ENCODE peak calls at places on chromosome 18, in seven cellular contexts. T, L, H, M, P, V and X are unnamed samples.

GRCh38 chr18:57107141-57107832 is 39.6 kb upstream of the BOD1L2 start:
- DNase-seq in L (no peak), H (no peak), V (no peak), M (no peak), P (no peak), T (peak), X (no peak)

GRCh38 chr18:40980171-40980570 is 974.9 kb upstream of the PIK3C3 start:
- DNase-seq in L (no peak), M (no peak), H (no peak), V (no peak), P (no peak), T (no peak), X (no peak)

GRCh38 chr18:75052475-75052874 is 156.5 kb downstream of the PTGR3 start:
- DNase-seq in L (no peak), V (no peak), T (no peak), H (no peak), M (no peak), P (no peak), X (no peak)

GRCh38 chr18:13267517-13267916 is 49.0 kb downstream of the LDLRAD4 start:
- DNase-seq in V (no peak), L (no peak), M (no peak), H (no peak), P (no peak), T (no peak), X (no peak)

GRCh38 chr18:55650363-55650870 is 62.4 kb upstream of the TCF4 start:
- DNase-seq in H (no peak), P (no peak), L (no peak), V (no peak), M (no peak), T (no peak), X (no peak)

GRCh38 chr18:12631831-12632477 is 26.0 kb downstream of the SPIRE1 start:
- DNase-seq in M (no peak), P (no peak), H (no peak), V (no peak), L (no peak), T (no peak), X (no peak)

GRCh38 chr18:3821524-3821923 is 371.6 kb downstream of the TGIF1 start:
- DNase-seq in T (no peak), L (no peak), M (peak), P (peak), V (no peak), H (no peak), X (no peak)

GRCh38 chr18:58567453-58568196 is 61.3 kb downstream of the ALPK2 start:
- DNase-seq in H (no peak), P (no peak), L (no peak), T (no peak), V (no peak), M (peak), X (no peak)

GRCh38 chr18:76490701-76491171 is 4.3 kb downstream of the ZNF516 start:
- DNase-seq in P (peak), V (no peak), L (no peak), M (no peak), H (no peak), T (peak), X (no peak)

GRCh38 chr18:76691800-76692199 is 130.6 kb upstream of the ZNF236 start:
- DNase-seq in H (no peak), M (no peak), T (no peak), L (no peak), P (no peak), V (no peak), X (no peak)

GRCh38 chr18:67864677-67865340 is 348.3 kb upstream of the DSEL start:
- DNase-seq in H (no peak), V (no peak), T (no peak), L (no peak), M (no peak), P (no peak), X (no peak)

GRCh38 chr18:77077836-77078456 is 54.6 kb downstream of the MBP start:
- DNase-seq in M (no peak), L (no peak), H (no peak), P (no peak), V (no peak), T (peak), X (no peak)

GRCh38 chr18:35458677-35459441 is 38.9 kb downstream of the INO80C start:
- DNase-seq in T (peak), H (peak), M (peak), L (peak), V (no peak), P (no peak), X (no peak)

GRCh38 chr18:24488824-24489493 is 28.5 kb downstream of the HRH4 start:
- DNase-seq in H (peak), V (no peak), M (peak), T (peak), L (no peak), P (peak), X (peak)

GRCh38 chr18:28080876-28081300 is 96.0 kb downstream of the CDH2 start:
- DNase-seq in T (no peak), H (no peak), P (no peak), V (no peak), L (no peak), M (no peak), X (no peak)

GRCh38 chr18:79534356-79534755 is 138.6 kb downstream of the NFATC1 start:
- DNase-seq in P (no peak), M (no peak), L (no peak), V (no peak), T (no peak), H (no peak), X (no peak)

GRCh38 chr18:74083071-74083954 is 64.3 kb downstream of the FBXO15 start:
- DNase-seq in H (no peak), V (no peak), P (no peak), L (no peak), M (no peak), T (no peak), X (no peak)

GRCh38 chr18:11149441-11150270 is at the start of gene PIEZO2:
- DNase-seq in V (no peak), M (peak), T (peak), H (no peak), P (peak), L (peak), X (peak)